ENCODE peak calls at places on chromosome 21, in four cellular contexts. X is keratinocyte, W is RWPE1, N is cardiac fibroblast. B is an unnamed sample.

GRCh38 chr21:26717146-26717739 is 128.0 kb downstream of the ADAMTS1 start:
- DNase-seq in X (no peak), W (peak; percentile 11), N (peak; percentile 54), B (no peak)

GRCh38 chr21:28154121-28154520 is 838.6 kb downstream of the LTN1 start:
- DNase-seq in X (no peak), W (no peak), N (peak; percentile 13), B (no peak)

GRCh38 chr21:31873275-31873695 is 465 bp downstream of the HUNK start:
- DNase-seq in X (no peak), W (no peak), N (no peak), B (no peak)

GRCh38 chr21:35136586-35137254 is 87.6 kb upstream of the RUNX1 start:
- DNase-seq in X (peak; percentile 75), W (peak; percentile 68), N (peak; percentile 70), B (no peak)

GRCh38 chr21:29376556-29376955 is 77.8 kb downstream of the BACH1 start:
- DNase-seq in X (no peak), W (no peak), N (peak; percentile 59), B (peak; percentile 23)

GRCh38 chr21:31713973-31714740 is 17.8 kb downstream of the SCAF4 start:
- DNase-seq in X (no peak), W (no peak), N (peak; percentile 49), B (no peak)

GRCh38 chr21:24941316-24942185 is 665.7 kb downstream of the MRPL39 start:
- DNase-seq in X (no peak), W (peak; percentile 30), N (no peak), B (no peak)

GRCh38 chr21:28614816-28615215 is 377.9 kb downstream of the LTN1 start:
- DNase-seq in X (no peak), W (no peak), N (no peak), B (no peak)

GRCh38 chr21:25179116-25179515 is 428.2 kb downstream of the MRPL39 start:
- DNase-seq in X (no peak), W (no peak), N (peak; percentile 31), B (no peak)

GRCh38 chr21:22346576-22346975 is 1348.4 kb downstream of the NCAM2 start:
- DNase-seq in X (no peak), W (no peak), N (no peak), B (no peak)

GRCh38 chr21:28436286-28436932 is 556.3 kb downstream of the LTN1 start:
- DNase-seq in X (no peak), W (peak; percentile 50), N (peak; percentile 85), B (no peak)

DNA sequence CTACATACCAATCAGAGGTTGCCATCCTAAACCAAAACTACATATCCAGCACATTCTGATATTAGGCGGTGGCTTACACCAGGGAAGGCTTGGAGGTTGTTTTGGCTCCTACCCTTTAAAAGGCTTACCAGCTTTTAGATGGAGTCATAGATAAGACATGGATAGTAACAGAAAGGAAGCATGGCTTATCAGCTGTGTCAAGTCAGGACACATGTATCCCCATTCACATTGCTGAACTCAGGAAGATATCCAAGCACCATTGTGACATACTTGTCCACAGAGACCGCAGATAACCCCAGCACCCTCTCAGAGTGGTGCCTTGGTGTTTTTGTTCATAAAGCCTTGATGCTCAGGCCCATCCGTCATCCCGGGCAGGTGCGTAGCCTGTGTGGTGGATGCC is 39.7 kb downstream of the ADARB1 start:
- DNase-seq in X (no peak), W (no peak), N (no peak), B (no peak)
- TF ChIP-seq CTCF in X (no peak), W (no peak), N (no peak), B (no peak)

DNA sequence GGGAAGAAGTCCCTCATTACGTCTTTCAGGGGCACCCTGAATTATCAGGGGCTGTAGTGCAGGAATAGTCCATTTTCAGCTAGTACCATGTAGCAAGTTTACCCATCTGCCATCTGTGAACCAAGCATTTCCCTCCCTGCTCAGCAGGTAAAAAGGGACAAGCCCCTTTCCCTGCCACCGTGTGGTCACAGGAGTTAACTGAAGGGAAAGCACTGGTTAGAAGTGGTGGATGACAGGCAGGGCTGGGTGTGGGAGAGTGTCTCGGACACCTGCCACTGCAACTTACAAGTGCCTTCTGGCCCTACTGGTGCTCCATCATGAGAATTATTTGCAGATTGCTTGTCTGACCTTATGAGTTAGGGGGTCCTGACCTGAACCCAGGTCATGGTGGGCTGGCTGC is 32.0 kb upstream of the IGSF5 start:
- DNase-seq in X (no peak), W (no peak), N (no peak), B (no peak)
- TF ChIP-seq CTCF in X (no peak), W (no peak), N (no peak), B (no peak)

GRCh38 chr21:42248783-42249597 is 30.1 kb downstream of the ABCG1 start:
- DNase-seq in X (no peak), W (no peak), N (no peak), B (no peak)
- TF ChIP-seq CTCF in X (no peak), W (no peak), N (no peak), B (no peak)

GRCh38 chr21:37642493-37642892 is 273.8 kb downstream of the KCNJ6 start:
- DNase-seq in X (no peak), W (no peak), N (no peak), B (no peak)
- TF ChIP-seq CTCF in X (peak; percentile 49), W (no peak), N (no peak), B (no peak)

DNA sequence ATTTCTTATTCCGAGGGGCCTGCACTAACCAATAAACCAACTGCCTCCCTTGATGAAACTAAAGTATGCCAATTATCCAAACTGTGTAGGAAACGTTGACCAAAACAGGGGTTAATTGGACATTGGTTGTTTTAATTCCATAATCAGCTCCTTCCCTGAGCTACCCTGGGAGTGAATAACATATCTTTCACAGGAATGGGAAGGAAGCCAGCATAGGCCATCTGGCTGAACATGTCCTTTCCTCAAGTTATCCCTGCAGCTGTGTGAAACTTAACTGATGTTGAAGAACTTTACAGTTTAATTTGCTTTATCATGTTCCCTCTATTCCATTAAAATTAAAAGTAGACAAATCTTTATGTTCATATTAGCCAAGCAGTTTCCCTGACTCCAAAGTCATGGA is 75.4 kb downstream of the NRIP1 start:
- DNase-seq in X (no peak), W (no peak), N (peak; percentile 50), B (no peak)
- TF ChIP-seq CTCF in X (no peak), W (no peak), N (no peak), B (no peak)

DNA sequence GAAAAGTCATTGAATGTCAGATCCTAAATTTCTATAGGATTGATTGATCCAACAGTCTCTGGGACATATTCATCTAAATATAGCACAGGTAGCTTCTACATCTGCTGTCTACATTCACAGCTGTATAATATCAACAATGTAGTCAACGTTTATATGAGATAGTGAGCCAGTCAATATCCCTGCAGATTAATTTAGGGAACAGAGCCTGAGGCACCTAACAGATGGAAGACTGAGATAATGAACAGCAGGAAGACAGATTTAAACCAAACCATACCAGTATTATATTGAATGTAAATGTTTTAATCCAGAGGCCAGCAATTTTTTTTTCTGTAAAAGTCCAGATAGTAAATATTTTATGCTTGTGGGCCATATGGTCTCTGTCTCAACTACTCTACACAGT is 2072.4 kb downstream of the MRPL39 start:
- DNase-seq in X (no peak), W (no peak), N (no peak), B (no peak)
- TF ChIP-seq CTCF in X (no peak), W (no peak), N (no peak), B (no peak)

GRCh38 chr21:32918467-32919140 is 107.1 kb upstream of the OLIG2 start:
- DNase-seq in X (no peak), W (no peak), N (no peak), B (no peak)

GRCh38 chr21:32917392-32918135 is 108.2 kb upstream of the OLIG2 start:
- DNase-seq in X (no peak), W (no peak), N (peak; percentile 7), B (no peak)

GRCh38 chr21:32916088-32916487 is 109.6 kb upstream of the OLIG2 start:
- DNase-seq in X (no peak), W (no peak), N (no peak), B (no peak)

GRCh38 chr21:32915099-32915498 is 110.6 kb upstream of the OLIG2 start:
- DNase-seq in X (no peak), W (no peak), N (no peak), B (no peak)

GRCh38 chr21:32916522-32917099 is 109.1 kb upstream of the OLIG2 start:
- DNase-seq in X (no peak), W (no peak), N (peak; percentile 3), B (no peak)
- TF ChIP-seq CTCF in X (no peak), W (no peak), N (peak; percentile 30), B (peak; percentile 16)

DNA sequence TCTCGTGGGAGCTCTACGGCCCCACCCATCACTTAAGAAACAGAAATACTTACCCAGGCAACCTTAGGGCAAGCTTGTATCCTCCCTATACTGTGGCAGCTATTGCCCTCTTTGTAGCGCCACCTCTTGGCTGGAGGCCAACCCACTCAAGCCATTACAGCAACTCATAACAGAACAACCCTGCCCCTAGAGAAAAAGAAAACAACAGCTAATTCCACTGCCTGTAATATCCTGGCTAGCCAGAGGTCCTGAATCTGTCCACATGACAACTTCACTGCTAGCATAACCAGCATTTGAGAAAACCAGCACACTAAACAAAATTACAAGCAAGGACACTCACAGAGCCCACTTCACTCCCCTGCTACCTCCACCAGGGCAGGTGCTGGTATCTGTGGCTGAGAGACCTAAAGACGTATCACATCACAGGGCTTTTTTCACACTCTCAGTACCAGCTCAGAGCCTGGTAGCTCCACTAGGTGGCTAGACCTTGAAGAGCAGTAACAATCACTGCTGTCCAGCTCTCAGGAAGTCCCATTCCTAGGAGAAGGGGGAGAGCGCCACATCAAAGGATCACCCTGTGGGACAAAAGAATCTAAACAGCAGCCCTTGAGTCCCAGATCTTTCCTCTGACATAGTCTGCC is 14.5 kb upstream of the MX1 start:
- DNase-seq in X (no peak), W (no peak), N (peak; percentile 7), B (no peak)
- TF ChIP-seq CTCF in X (peak; percentile 36), W (no peak), N (no peak), B (no peak)

B was measured in natural killer cell.